ENCODE peak calls at places on chromosomes 5 and 9, in four cellular contexts. W, O, J and Y are unnamed samples.

GRCh38 chr9:104027295-104027694 is 66.8 kb upstream of the SMC2 start:
- DNase-seq in W (no peak), O (peak), J (no peak), Y (no peak)

GRCh38 chr9:119736478-119737454 is 367.5 kb upstream of the BRINP1 start:
- DNase-seq in W (no peak), O (peak), J (no peak), Y (no peak)

GRCh38 chr5:95822408-95823240 is at the start of gene GLRX:
- DNase-seq in W (peak), O (no peak), J (peak), Y (peak)

GRCh38 chr5:171478946-171479775 is 59.7 kb downstream of the FGF18 start:
- DNase-seq in W (no peak), O (no peak), J (no peak), Y (no peak)

GRCh38 chr9:87405677-87406544 is 91.8 kb upstream of the DAPK1 start:
- DNase-seq in W (no peak), O (no peak), J (no peak), Y (no peak)

GRCh38 chr5:74938250-74938649 is 72.1 kb upstream of the FAM169A start:
- DNase-seq in W (no peak), O (no peak), J (no peak), Y (no peak)

GRCh38 chr5:75465480-75465879 is 45.9 kb downstream of the CERT1 start:
- DNase-seq in W (no peak), O (no peak), J (no peak), Y (no peak)

GRCh38 chr5:136081192-136081591 is 51.5 kb upstream of the SMAD5 start:
- DNase-seq in W (no peak), O (no peak), J (no peak), Y (no peak)

GRCh38 chr5:157198277-157199058 is 17.8 kb downstream of the ITK start:
- DNase-seq in W (no peak), O (no peak), J (no peak), Y (no peak)

GRCh38 chr9:133119461-133120342 is 1.3 kb downstream of the RALGDS start:
- DNase-seq in W (no peak), O (no peak), J (no peak), Y (no peak)

GRCh38 chr5:111929892-111930291 is 172.9 kb upstream of the NREP start:
- DNase-seq in W (no peak), O (no peak), J (no peak), Y (no peak)

GRCh38 chr9:96136992-96137665 is 164.8 kb downstream of the HSD17B3 start:
- DNase-seq in W (no peak), O (peak), J (no peak), Y (no peak)

GRCh38 chr9:114122152-114122615 is 23.1 kb upstream of the KIF12 start:
- DNase-seq in W (no peak), O (no peak), J (no peak), Y (no peak)

GRCh38 chr5:147162740-147163139 is 72.1 kb upstream of the STK32A start:
- DNase-seq in W (no peak), O (no peak), J (no peak), Y (no peak)

GRCh38 chr5:139669681-139670368 is 21.7 kb downstream of the CXXC5 start:
- DNase-seq in W (peak), O (no peak), J (peak), Y (no peak)

GRCh38 chr5:134477462-134478245 is 47.8 kb upstream of the JADE2 start:
- DNase-seq in W (no peak), O (no peak), J (no peak), Y (no peak)

GRCh38 chr9:91255327-91255726 is 106.4 kb downstream of the AUH start:
- DNase-seq in W (no peak), O (no peak), J (no peak), Y (no peak)

GRCh38 chr9:113388833-113389232 is 12.0 kb upstream of the HDHD3 start:
- DNase-seq in W (no peak), O (no peak), J (no peak), Y (no peak)

GRCh38 chr9:115594551-115594950 is 476.6 kb upstream of the TNC start:
- DNase-seq in W (no peak), O (no peak), J (no peak), Y (no peak)

GRCh38 chr9:69671904-69672827 is at the start of gene APBA1:
- DNase-seq in W (peak), O (no peak), J (no peak), Y (peak)

GRCh38 chr9:69317894-69318293 is 7.1 kb upstream of the ENTREP1 start:
- DNase-seq in W (no peak), O (peak), J (no peak), Y (no peak)

GRCh38 chr5:139808481-139809330 is 13.1 kb downstream of the PSD2 start:
- DNase-seq in W (peak), O (no peak), J (no peak), Y (peak)

GRCh38 chr5:1412621-1413020 is 32.6 kb downstream of the SLC6A3 start:
- DNase-seq in W (no peak), O (no peak), J (no peak), Y (no peak)

DNA sequence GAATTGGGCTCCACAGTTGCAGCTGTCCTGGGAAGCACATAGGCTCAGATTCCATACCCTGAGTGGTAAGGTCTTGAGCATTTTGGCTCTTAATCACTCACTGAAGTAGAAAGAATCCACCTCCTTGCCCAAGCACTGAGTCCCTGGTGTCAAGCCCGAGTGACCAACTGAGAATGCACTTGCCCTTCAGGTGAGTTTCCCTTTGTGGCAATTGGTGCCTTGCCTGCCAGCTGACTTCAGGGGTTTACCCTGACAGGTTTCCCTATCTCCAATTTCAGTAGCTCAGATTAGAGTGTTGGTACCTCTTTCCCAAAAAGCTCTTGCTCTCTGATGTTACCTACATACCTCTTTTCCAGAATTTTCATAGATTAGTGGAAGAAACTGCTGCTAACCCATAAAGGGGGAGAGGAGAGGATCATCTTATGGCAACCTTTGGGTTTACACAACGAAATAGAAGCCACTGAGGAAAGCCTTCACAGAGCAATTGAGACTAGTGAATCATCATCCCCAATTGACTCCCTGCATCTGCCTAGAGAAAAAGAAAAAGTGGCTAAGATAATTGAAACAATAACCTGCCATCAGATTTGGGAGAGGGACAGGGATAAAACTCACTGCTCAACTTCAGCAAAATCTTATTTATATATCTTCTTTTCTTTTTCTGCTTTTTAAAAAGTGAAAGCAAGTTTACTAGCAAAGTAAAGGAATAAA is 48.6 kb downstream of the CCL28 start:
- DNase-seq in W (no peak), O (no peak), J (no peak), Y (no peak)
- TF ChIP-seq TCF7 in W (no peak), O (no peak), J (no peak), Y (no peak)

GRCh38 chr9:134935056-134936020 is 17.6 kb upstream of the FCN1 start:
- DNase-seq in W (no peak), O (no peak), J (no peak), Y (no peak)

GRCh38 chr9:134936762-134937555 is 19.2 kb upstream of the FCN1 start:
- DNase-seq in W (no peak), O (peak), J (no peak), Y (no peak)

GRCh38 chr9:134937566-134938345 is 20.0 kb upstream of the FCN1 start:
- DNase-seq in W (no peak), O (no peak), J (no peak), Y (no peak)

GRCh38 chr9:134938346-134939079 is 20.8 kb upstream of the FCN1 start:
- DNase-seq in W (no peak), O (no peak), J (no peak), Y (no peak)

GRCh38 chr9:134936021-134936761 is 18.5 kb upstream of the FCN1 start:
- DNase-seq in W (peak), O (no peak), J (no peak), Y (no peak)
- TF ChIP-seq TCF7 in W (no peak), O (no peak), J (no peak), Y (no peak)

DNA sequence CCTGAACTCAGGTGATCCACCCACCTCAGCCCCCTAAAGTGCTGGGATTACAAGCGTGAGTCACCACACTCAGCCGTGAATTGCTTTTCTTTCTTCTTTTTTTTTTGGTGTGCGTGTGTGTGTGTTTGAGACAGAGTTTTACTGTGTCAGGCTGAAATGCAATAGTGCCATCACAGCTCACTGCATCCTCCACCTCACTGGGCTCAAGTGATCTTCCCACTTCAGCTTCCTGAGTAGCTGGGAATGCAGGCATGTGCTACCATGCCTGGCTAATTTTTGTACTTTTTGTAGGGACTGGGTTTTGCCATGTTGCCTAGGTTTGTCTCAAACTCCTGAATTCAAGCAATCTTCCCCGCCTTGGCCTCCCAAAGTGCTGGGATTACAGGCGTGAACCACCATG is 113.7 kb upstream of the HAPLN1 start:
- DNase-seq in W (no peak), O (no peak), J (no peak), Y (no peak)
- TF ChIP-seq TCF7 in W (no peak), O (no peak), J (no peak), Y (no peak)

GRCh38 chr5:6236858-6237481 is 141.4 kb downstream of the MED10 start:
- DNase-seq in W (no peak), O (peak), J (no peak), Y (no peak)
- TF ChIP-seq TCF7 in W (no peak), O (no peak), J (no peak), Y (no peak)